ENCODE peak calls at places on chromosome X, in ten cellular contexts. F is A673; J is mesothelial cell of epicardium; U is GM13977; C is uterus; O is SK-N-SH; B is activated CD8-positive, alpha-beta T cell treated with anti-CD3 and anti-CD28 coated beads for 36 hours; N is Calu3; Y is GM10248; T is foreskin keratinocyte. P is an unnamed sample.

GRCh38 chrX:101485212-101486064 is at the start of gene ARMCX4:
- DNase-seq in B (peak; percentile 60), J (peak; percentile 64), T (no peak), F (peak; percentile 60), N (peak; percentile 39), O (peak; percentile 87), U (no peak), C (peak; percentile 58), Y (no peak), P (no peak)

GRCh38 chrX:153926863-153927685 is 1.0 kb upstream of the ARHGAP4 start:
- DNase-seq in F (peak; percentile 86), C (no peak), T (no peak), N (no peak), Y (peak; percentile 81), O (peak; percentile 69), B (peak; percentile 84), J (no peak), U (peak; percentile 92), P (peak; percentile 86)

GRCh38 chrX:107629533-107629909 is 1.2 kb downstream of the PRPS1 start:
- DNase-seq in N (peak; percentile 18), O (peak; percentile 25), J (no peak), U (no peak), F (peak; percentile 22), B (peak; percentile 11), C (no peak), Y (no peak), T (no peak), P (no peak)

GRCh38 chrX:1170243-1170642 is 42.2 kb downstream of the CRLF2 start:
- DNase-seq in U (no peak), T (no peak), F (peak; percentile 10), Y (no peak), J (no peak), B (no peak), N (no peak), C (no peak), O (no peak), P (no peak)

GRCh38 chrX:40628506-40628905 is 5.3 kb downstream of the MPC1L start:
- DNase-seq in Y (no peak), U (no peak), N (no peak), F (no peak), C (no peak), J (no peak), B (no peak), T (no peak), O (no peak), P (no peak)

GRCh38 chrX:118847676-118848075 is 24.1 kb downstream of the ZCCHC12 start:
- DNase-seq in J (no peak), B (no peak), C (no peak), T (no peak), F (peak; percentile 72), N (peak; percentile 24), O (peak; percentile 61), U (peak; percentile 57), Y (peak; percentile 44), P (peak; percentile 49)

GRCh38 chrX:120755066-120755846 is 120.4 kb downstream of the CT47B1 start:
- DNase-seq in C (no peak), U (no peak), Y (peak; percentile 15), O (no peak), T (no peak), B (peak; percentile 16), N (no peak), J (no peak), F (no peak), P (no peak)

GRCh38 chrX:112066813-112067212 is 15.8 kb downstream of the TRPC5 start:
- DNase-seq in O (no peak), C (no peak), B (no peak), F (no peak), U (no peak), N (no peak), Y (no peak), J (no peak), T (no peak), P (no peak)

GRCh38 chrX:140664939-140665338 is 44.6 kb upstream of the LINC00632 start:
- DNase-seq in B (no peak), C (no peak), Y (peak; percentile 6), U (peak; percentile 12), O (peak; percentile 7), F (peak; percentile 37), N (no peak), T (no peak), J (no peak), P (no peak)

GRCh38 chrX:78708171-78708570 is 39.3 kb upstream of the LPAR4 start:
- DNase-seq in B (peak; percentile 1), U (peak; percentile 6), F (peak; percentile 57), C (no peak), T (no peak), N (peak; percentile 16), Y (peak; percentile 5), O (peak; percentile 1), J (no peak), P (no peak)

GRCh38 chrX:141180851-141181250 is 3.9 kb upstream of the LDOC1 start:
- DNase-seq in T (no peak), Y (no peak), F (no peak), U (no peak), N (no peak), J (no peak), B (no peak), O (no peak), C (no peak), P (no peak)

GRCh38 chrX:72254835-72255234 is 16.0 kb upstream of the ERCC6L start:
- DNase-seq in T (no peak), U (no peak), O (peak; percentile 33), F (no peak), N (no peak), Y (no peak), B (no peak), C (no peak), J (no peak), P (no peak)

GRCh38 chrX:12929701-12930100 is 23.3 kb downstream of the TLR8 start:
- DNase-seq in B (no peak), N (no peak), Y (no peak), F (no peak), J (no peak), C (no peak), T (no peak), U (no peak), O (no peak), P (no peak)

GRCh38 chrX:34810364-34810763 is 132.2 kb upstream of the FAM47B start:
- DNase-seq in U (no peak), O (no peak), B (no peak), Y (no peak), T (peak; percentile 12), J (no peak), F (no peak), C (no peak), N (no peak), P (no peak)

GRCh38 chrX:40152706-40153334 is 55.1 kb upstream of the BCOR start:
- DNase-seq in T (no peak), F (peak; percentile 48), N (peak; percentile 71), O (peak; percentile 76), U (no peak), J (peak; percentile 41), C (peak; percentile 40), Y (peak; percentile 35), B (no peak), P (no peak)

GRCh38 chrX:153554519-153555167 is 37.2 kb downstream of the ATP2B3 start:
- DNase-seq in N (peak; percentile 72), F (peak; percentile 71), C (peak; percentile 55), U (peak; percentile 79), T (no peak), Y (peak; percentile 71), J (peak; percentile 67), O (peak; percentile 85), B (peak; percentile 74), P (peak; percentile 82)

GRCh38 chrX:110204986-110205385 is 112.9 kb downstream of the AMMECR1 start:
- DNase-seq in O (no peak), U (no peak), Y (no peak), F (no peak), J (no peak), C (no peak), T (no peak), B (no peak), N (no peak), P (no peak)
- TF ChIP-seq CTCF in O (no peak), U (no peak), Y (no peak), F (no peak), J (no peak), C (no peak), T (no peak), B (no peak), N (no peak), P (no peak)

GRCh38 chrX:7088968-7089615 is 58.4 kb upstream of the STS start:
- DNase-seq in U (peak; percentile 28), N (peak; percentile 25), B (peak; percentile 68), J (no peak), O (no peak), F (no peak), T (no peak), Y (peak; percentile 26), C (no peak), P (no peak)
- TF ChIP-seq CTCF in U (peak; percentile 65), N (no peak), B (peak; percentile 35), J (no peak), O (peak; percentile 20), F (no peak), T (peak; percentile 32), Y (peak; percentile 26), C (no peak), P (peak; percentile 56)

GRCh38 chrX:17990542-17990941 is 129.4 kb upstream of the RAI2 start:
- DNase-seq in Y (no peak), N (no peak), O (no peak), T (no peak), C (no peak), U (no peak), J (no peak), B (no peak), F (no peak), P (no peak)
- TF ChIP-seq CTCF in Y (no peak), N (no peak), O (no peak), T (no peak), C (no peak), U (no peak), J (no peak), B (no peak), F (no peak), P (no peak)

DNA sequence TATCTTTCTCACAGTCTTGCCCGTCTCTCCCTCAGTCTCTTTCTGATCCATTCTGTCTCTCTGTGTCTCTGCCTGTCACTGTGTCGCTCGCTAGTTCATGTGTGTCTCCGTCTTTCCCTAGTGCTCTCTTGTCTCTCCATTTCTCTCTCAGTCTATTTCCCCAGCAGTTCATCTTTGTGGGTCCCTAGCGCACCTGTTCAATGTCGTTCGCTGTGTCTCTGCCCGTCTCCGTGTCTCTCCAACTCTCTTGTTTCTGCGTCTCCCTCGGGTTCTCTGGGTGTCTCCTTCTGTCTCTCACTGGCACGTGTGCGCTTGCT is 1.5 kb downstream of the GPR101 start:
- DNase-seq in B (no peak), J (no peak), N (no peak), U (no peak), O (no peak), T (no peak), Y (no peak), C (no peak), F (no peak), P (no peak)
- TF ChIP-seq CTCF in B (no peak), J (no peak), N (no peak), U (no peak), O (no peak), T (no peak), Y (no peak), C (no peak), F (no peak), P (no peak)

GRCh38 chrX:132375941-132376340 is 112.9 kb downstream of the MBNL3 start:
- DNase-seq in O (no peak), T (no peak), J (no peak), F (peak; percentile 15), B (no peak), Y (no peak), N (no peak), U (no peak), C (no peak), P (no peak)
- TF ChIP-seq CTCF in O (peak; percentile 35), T (peak; percentile 47), J (no peak), F (peak; percentile 30), B (no peak), Y (no peak), N (peak; percentile 16), U (no peak), C (no peak), P (no peak)

GRCh38 chrX:124018031-124018430 is 56.5 kb downstream of the STAG2 start:
- DNase-seq in C (no peak), J (no peak), N (no peak), T (no peak), O (no peak), Y (no peak), B (no peak), F (peak; percentile 9), U (no peak), P (peak; percentile 15)
- TF ChIP-seq CTCF in C (no peak), J (no peak), N (no peak), T (peak; percentile 54), O (peak; percentile 42), Y (no peak), B (no peak), F (peak; percentile 33), U (no peak), P (no peak)

P was measured in GM13976.